ENCODE peak calls at places on chromosomes 7 and 10, in five cellular contexts. A is testis; P is T-helper 2 cell; N is HT1080; V is stimulated activated CD4-positive, alpha-beta T cell treated with anti-CD3 and anti-CD28 coated beads, Interleukin-2, amount 100 ng/mL, for 24 hours. K is an unnamed sample.

GRCh38 chr7:113521468-113521867 is 397.3 kb downstream of the PPP1R3A start:
- DNase-seq in A (no peak), P (no peak), N (peak), V (no peak), K (peak)

GRCh38 chr10:132577350-132578005 is 39.9 kb downstream of the INPP5A start:
- DNase-seq in A (peak), P (no peak), N (no peak), V (no peak), K (no peak)

GRCh38 chr10:132711618-132712051 is 74.3 kb downstream of the NKX6-2 start:
- DNase-seq in A (no peak), P (no peak), N (no peak), V (no peak), K (no peak)

GRCh38 chr7:91683823-91684222 is 196.7 kb downstream of the MTERF1 start:
- DNase-seq in A (no peak), P (no peak), N (peak), V (no peak), K (peak)

GRCh38 chr10:27380929-27381358 is 123.2 kb upstream of the RAB18 start:
- DNase-seq in A (no peak), P (no peak), N (no peak), V (no peak), K (no peak)

GRCh38 chr7:111982804-111983203 is 223.4 kb downstream of the DOCK4 start:
- DNase-seq in A (no peak), P (no peak), N (no peak), V (no peak), K (no peak)

GRCh38 chr7:46163245-46163644 is 242.2 kb upstream of the IGFBP3 start:
- DNase-seq in A (no peak), P (no peak), N (no peak), V (no peak), K (no peak)

GRCh38 chr7:43461349-43462024 is 121.4 kb upstream of the STK17A start:
- DNase-seq in A (peak), P (no peak), N (no peak), V (no peak), K (no peak)

GRCh38 chr10:78301891-78302738 is 268.5 kb downstream of the RPS24 start:
- DNase-seq in A (no peak), P (no peak), N (no peak), V (peak), K (no peak)

GRCh38 chr7:120041798-120042197 is 231.2 kb upstream of the KCND2 start:
- DNase-seq in A (no peak), P (no peak), N (no peak), V (no peak), K (no peak)

GRCh38 chr10:15605740-15606369 is 113.9 kb downstream of the ITGA8 start:
- DNase-seq in A (no peak), P (no peak), N (no peak), V (no peak), K (no peak)